ENCODE peak calls at places on chromosomes 11 and 22, in eight cellular contexts. One of them, this sample, is unnamed.

GRCh38 chr11:92286718-92287117 is 62.1 kb downstream of the FAT3 start:
- ATAC-seq in body of pancreas: no peak
- ATAC-seq in IMR-90: no peak
- ATAC-seq in HCT116: no peak
- ATAC-seq in GM12878: no peak
- ATAC-seq in A549: no peak
- ATAC-seq in HepG2: no peak
- ATAC-seq in right lobe of liver: no peak
- ATAC-seq in this sample: no peak

GRCh38 chr22:47168900-47169800 is 406.7 kb downstream of the TBC1D22A start:
- ATAC-seq in IMR-90: peak
- ATAC-seq in HepG2: no peak
- ATAC-seq in A549: peak
- ATAC-seq in GM12878: no peak
- ATAC-seq in HCT116: peak
- ATAC-seq in body of pancreas: no peak
- ATAC-seq in right lobe of liver: no peak
- ATAC-seq in this sample: no peak

GRCh38 chr11:67230406-67230805 is 35.9 kb upstream of the GRK2 start:
- ATAC-seq in body of pancreas: no peak
- ATAC-seq in A549: no peak
- ATAC-seq in HCT116: no peak
- ATAC-seq in IMR-90: no peak
- ATAC-seq in GM12878: no peak
- ATAC-seq in right lobe of liver: no peak
- ATAC-seq in HepG2: no peak
- ATAC-seq in this sample: no peak

GRCh38 chr11:44681698-44682097 is 45.1 kb upstream of the TSPAN18 start:
- ATAC-seq in right lobe of liver: no peak
- ATAC-seq in GM12878: no peak
- ATAC-seq in body of pancreas: no peak
- ATAC-seq in HepG2: no peak
- ATAC-seq in IMR-90: peak
- ATAC-seq in A549: no peak
- ATAC-seq in HCT116: peak
- ATAC-seq in this sample: no peak

GRCh38 chr11:10926801-10927200 is 68.9 kb upstream of the ZBED5 start:
- ATAC-seq in right lobe of liver: no peak
- ATAC-seq in body of pancreas: no peak
- ATAC-seq in HCT116: no peak
- ATAC-seq in IMR-90: no peak
- ATAC-seq in HepG2: no peak
- ATAC-seq in GM12878: no peak
- ATAC-seq in A549: no peak
- ATAC-seq in this sample: no peak

GRCh38 chr22:23574877-23575276 is 5.2 kb downstream of the IGLL1 start:
- ATAC-seq in GM12878: no peak
- ATAC-seq in HepG2: no peak
- ATAC-seq in right lobe of liver: no peak
- ATAC-seq in A549: no peak
- ATAC-seq in body of pancreas: no peak
- ATAC-seq in HCT116: no peak
- ATAC-seq in IMR-90: no peak
- ATAC-seq in this sample: no peak

GRCh38 chr11:2451916-2452694 is 7.3 kb downstream of the KCNQ1 start:
- ATAC-seq in A549: no peak
- ATAC-seq in right lobe of liver: no peak
- ATAC-seq in GM12878: no peak
- ATAC-seq in HepG2: no peak
- ATAC-seq in IMR-90: no peak
- ATAC-seq in body of pancreas: peak
- ATAC-seq in HCT116: no peak
- ATAC-seq in this sample: no peak

GRCh38 chr11:20647976-20648565 is 21.3 kb upstream of the NELL1 start:
- ATAC-seq in IMR-90: peak
- ATAC-seq in HCT116: peak
- ATAC-seq in A549: peak
- ATAC-seq in HepG2: peak
- ATAC-seq in body of pancreas: peak
- ATAC-seq in GM12878: peak
- ATAC-seq in right lobe of liver: peak
- ATAC-seq in this sample: no peak

GRCh38 chr22:23598805-23599518 is 18.9 kb upstream of the IGLL1 start:
- ATAC-seq in body of pancreas: no peak
- ATAC-seq in right lobe of liver: no peak
- ATAC-seq in IMR-90: no peak
- ATAC-seq in HepG2: no peak
- ATAC-seq in HCT116: no peak
- ATAC-seq in A549: no peak
- ATAC-seq in GM12878: no peak
- ATAC-seq in this sample: no peak

GRCh38 chr11:113162590-113162961 is 151.8 kb upstream of the TTC12 start:
- ATAC-seq in IMR-90: no peak
- ATAC-seq in right lobe of liver: no peak
- ATAC-seq in GM12878: no peak
- ATAC-seq in A549: no peak
- ATAC-seq in body of pancreas: no peak
- ATAC-seq in HCT116: no peak
- ATAC-seq in HepG2: no peak
- ATAC-seq in this sample: peak

GRCh38 chr11:5486421-5486820 is 2.1 kb upstream of the OR52D1 start:
- ATAC-seq in IMR-90: no peak
- ATAC-seq in A549: no peak
- ATAC-seq in right lobe of liver: no peak
- ATAC-seq in HCT116: peak
- ATAC-seq in GM12878: peak
- ATAC-seq in HepG2: no peak
- ATAC-seq in body of pancreas: no peak
- ATAC-seq in this sample: no peak

GRCh38 chr22:43231724-43232034 is 44.7 kb upstream of the TTLL12 start:
- ATAC-seq in IMR-90: no peak
- ATAC-seq in body of pancreas: no peak
- ATAC-seq in GM12878: no peak
- ATAC-seq in HCT116: no peak
- ATAC-seq in A549: no peak
- ATAC-seq in HepG2: no peak
- ATAC-seq in right lobe of liver: no peak
- ATAC-seq in this sample: no peak

GRCh38 chr22:31952459-31952858 is 8.1 kb downstream of the YWHAH start:
- ATAC-seq in IMR-90: peak
- ATAC-seq in body of pancreas: peak
- ATAC-seq in HepG2: no peak
- ATAC-seq in GM12878: no peak
- ATAC-seq in A549: peak
- ATAC-seq in HCT116: no peak
- ATAC-seq in right lobe of liver: peak
- ATAC-seq in this sample: peak

GRCh38 chr11:131370090-131370751 is at the start of gene NTM:
- ATAC-seq in HepG2: no peak
- ATAC-seq in body of pancreas: peak
- ATAC-seq in GM12878: no peak
- ATAC-seq in HCT116: no peak
- ATAC-seq in right lobe of liver: peak
- ATAC-seq in IMR-90: peak
- ATAC-seq in A549: no peak
- ATAC-seq in this sample: peak

DNA sequence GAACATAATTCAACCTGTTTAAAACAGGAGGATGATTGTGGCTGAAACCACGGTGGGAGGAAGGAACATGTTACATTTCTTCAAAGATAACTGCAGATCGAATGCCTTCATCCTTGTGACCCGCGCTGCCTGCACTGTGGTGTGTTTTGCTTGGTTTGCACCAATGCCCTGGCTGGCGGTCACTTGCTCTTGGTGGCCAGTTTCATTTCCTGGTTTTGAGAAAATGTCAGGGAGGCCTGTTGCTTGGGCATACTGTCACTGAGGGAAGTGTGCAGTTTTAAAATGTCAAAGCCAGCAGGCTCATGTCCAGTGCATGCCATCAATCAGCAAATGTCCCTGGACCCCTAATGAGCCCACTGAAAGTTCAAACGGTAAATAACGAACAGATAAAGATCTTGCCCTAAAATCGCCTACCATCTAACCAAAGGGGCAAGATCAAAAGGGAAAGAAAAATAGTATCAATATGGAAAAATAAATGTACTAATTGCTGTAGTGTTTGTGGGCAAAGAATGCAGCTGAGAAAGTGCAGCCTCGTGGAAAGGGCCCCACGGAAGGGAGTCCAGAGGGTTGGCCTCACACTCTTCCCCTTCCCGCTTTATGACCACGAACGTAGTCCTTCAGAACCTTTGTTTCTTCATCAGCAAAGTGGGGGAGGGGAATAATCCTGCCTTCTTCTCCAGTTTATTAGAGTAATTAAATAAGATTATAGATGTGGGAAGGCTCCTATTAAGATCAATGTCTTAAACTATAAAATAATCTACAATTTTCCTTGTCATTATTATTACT is 40.8 kb downstream of the FLI1 start:
- ATAC-seq in IMR-90: no peak
- ATAC-seq in HepG2: no peak
- ATAC-seq in HCT116: no peak
- ATAC-seq in right lobe of liver: peak
- ATAC-seq in A549: no peak
- ATAC-seq in GM12878: peak
- ATAC-seq in body of pancreas: no peak
- ATAC-seq in this sample: peak
- TF ChIP-seq POLR2A in IMR-90: no peak
- TF ChIP-seq POLR2A in HepG2: no peak
- TF ChIP-seq POLR2A in HCT116: no peak
- TF ChIP-seq POLR2A in right lobe of liver: no peak
- TF ChIP-seq POLR2A in A549: no peak
- TF ChIP-seq POLR2A in GM12878: no peak
- TF ChIP-seq POLR2A in body of pancreas: no peak
- TF ChIP-seq POLR2A in this sample: no peak

GRCh38 chr22:48822278-48823233 is 1005.1 kb downstream of the BRD1 start:
- ATAC-seq in HCT116: no peak
- ATAC-seq in body of pancreas: no peak
- ATAC-seq in HepG2: no peak
- ATAC-seq in IMR-90: no peak
- ATAC-seq in GM12878: no peak
- ATAC-seq in A549: no peak
- ATAC-seq in right lobe of liver: no peak
- ATAC-seq in this sample: no peak

GRCh38 chr22:48825802-48826520 is 1001.7 kb downstream of the BRD1 start:
- ATAC-seq in GM12878: no peak
- ATAC-seq in HCT116: no peak
- ATAC-seq in HepG2: no peak
- ATAC-seq in A549: no peak
- ATAC-seq in IMR-90: no peak
- ATAC-seq in body of pancreas: no peak
- ATAC-seq in right lobe of liver: no peak
- ATAC-seq in this sample: no peak

GRCh38 chr22:48821346-48822186 is 1006.1 kb downstream of the BRD1 start:
- ATAC-seq in HepG2: no peak
- ATAC-seq in A549: no peak
- ATAC-seq in right lobe of liver: no peak
- ATAC-seq in IMR-90: no peak
- ATAC-seq in HCT116: no peak
- ATAC-seq in GM12878: no peak
- ATAC-seq in body of pancreas: no peak
- ATAC-seq in this sample: no peak

GRCh38 chr22:48824673-48825651 is 1002.7 kb downstream of the BRD1 start:
- ATAC-seq in GM12878: no peak
- ATAC-seq in A549: no peak
- ATAC-seq in right lobe of liver: no peak
- ATAC-seq in IMR-90: no peak
- ATAC-seq in HCT116: no peak
- ATAC-seq in HepG2: no peak
- ATAC-seq in body of pancreas: no peak
- ATAC-seq in this sample: no peak

DNA sequence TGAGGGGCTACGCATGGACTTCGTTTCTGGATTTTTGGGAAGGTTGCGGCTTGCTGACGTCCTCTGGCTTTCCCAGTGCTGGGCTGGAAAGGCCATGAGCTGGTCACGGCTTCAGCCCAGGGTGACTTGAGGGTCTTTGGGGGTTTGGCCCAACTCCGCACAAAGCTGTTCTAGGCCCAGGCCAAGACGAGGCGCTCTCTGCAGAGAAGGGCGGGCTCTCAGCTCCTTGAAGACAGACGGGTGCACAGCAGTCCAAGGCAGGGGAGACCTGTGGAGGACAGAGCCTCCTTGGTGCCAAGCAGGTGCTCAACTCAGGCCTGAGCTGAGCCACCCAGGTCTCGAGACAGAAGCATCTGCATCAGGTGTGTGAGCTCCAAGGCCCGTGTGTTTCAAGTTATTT is 1003.7 kb downstream of the BRD1 start:
- ATAC-seq in body of pancreas: no peak
- ATAC-seq in right lobe of liver: no peak
- ATAC-seq in HepG2: no peak
- ATAC-seq in IMR-90: no peak
- ATAC-seq in A549: no peak
- ATAC-seq in GM12878: no peak
- ATAC-seq in HCT116: no peak
- ATAC-seq in this sample: no peak
- TF ChIP-seq POLR2A in body of pancreas: no peak
- TF ChIP-seq POLR2A in right lobe of liver: no peak
- TF ChIP-seq POLR2A in HepG2: no peak
- TF ChIP-seq POLR2A in IMR-90: no peak
- TF ChIP-seq POLR2A in A549: no peak
- TF ChIP-seq POLR2A in GM12878: no peak
- TF ChIP-seq POLR2A in HCT116: no peak
- TF ChIP-seq POLR2A in this sample: no peak

GRCh38 chr11:72824020-72824419 is 9.8 kb downstream of the ATG16L2 start:
- ATAC-seq in GM12878: no peak
- ATAC-seq in HCT116: no peak
- ATAC-seq in body of pancreas: no peak
- ATAC-seq in HepG2: no peak
- ATAC-seq in A549: no peak
- ATAC-seq in IMR-90: no peak
- ATAC-seq in right lobe of liver: no peak
- ATAC-seq in this sample: no peak
- TF ChIP-seq POLR2A in GM12878: peak
- TF ChIP-seq POLR2A in HCT116: no peak
- TF ChIP-seq POLR2A in body of pancreas: no peak
- TF ChIP-seq POLR2A in HepG2: no peak
- TF ChIP-seq POLR2A in A549: no peak
- TF ChIP-seq POLR2A in IMR-90: no peak
- TF ChIP-seq POLR2A in right lobe of liver: no peak
- TF ChIP-seq POLR2A in this sample: no peak

DNA sequence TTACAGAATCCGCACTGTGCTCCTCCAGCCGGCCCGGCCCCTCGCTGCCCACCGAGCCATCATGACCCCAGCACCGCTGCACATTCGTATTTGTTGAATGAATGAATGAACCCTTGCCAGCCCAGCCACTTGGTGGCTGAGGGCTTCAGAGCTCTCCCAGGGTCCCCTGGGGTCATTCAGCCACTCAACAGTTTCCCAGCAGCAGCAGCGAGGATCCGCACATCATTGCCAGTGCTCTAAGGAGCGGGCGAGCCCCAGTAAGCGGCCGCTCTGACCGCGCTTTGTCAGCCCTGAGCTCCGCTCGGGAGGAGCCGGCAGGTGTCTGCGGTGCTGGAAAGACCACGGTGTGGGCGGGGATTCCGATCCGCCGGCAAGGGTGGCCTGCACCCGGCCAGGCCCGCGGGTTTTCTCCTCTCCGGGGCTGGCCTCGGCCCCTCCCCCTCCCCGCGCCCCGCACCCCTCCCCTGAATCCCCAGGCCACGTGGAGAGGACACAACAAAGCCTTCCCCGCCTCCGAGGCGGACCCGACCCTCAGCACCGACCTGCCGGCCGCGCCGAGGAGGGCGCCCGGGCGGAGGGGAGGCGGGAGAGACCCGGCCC is 563 bp downstream of the BID start:
- ATAC-seq in HepG2: peak
- ATAC-seq in A549: peak
- ATAC-seq in IMR-90: peak
- ATAC-seq in HCT116: peak
- ATAC-seq in right lobe of liver: peak
- ATAC-seq in body of pancreas: peak
- ATAC-seq in GM12878: peak
- ATAC-seq in this sample: peak
- TF ChIP-seq POLR2A in HepG2: peak
- TF ChIP-seq POLR2A in A549: no peak
- TF ChIP-seq POLR2A in IMR-90: no peak
- TF ChIP-seq POLR2A in HCT116: peak
- TF ChIP-seq POLR2A in right lobe of liver: no peak
- TF ChIP-seq POLR2A in body of pancreas: no peak
- TF ChIP-seq POLR2A in GM12878: no peak
- TF ChIP-seq POLR2A in this sample: no peak

This sample was measured in gastroesophageal sphincter.